ENCODE peak calls at places on chromosomes 2 and 18, in nine cellular contexts. H is activated T-cell treated with anti-CD3 and anti-CD28 coated beads, Interleukin-2, amount 50 U/mL, for 1 hour; B is amygdala; C is epithelial cell of esophagus; U is aorta; K is GM23338; T is non-pigmented ciliary epithelial cell; W is G401; N is HuH-7. L is an unnamed sample.
A peak's percentile ranks its signal among the peaks of the same experiment; 100 is the strongest.

GRCh38 chr2:86249176-86249842 is 50.1 kb downstream of the MRPL35 start:
- DNase-seq in H (no peak), B (no peak), C (peak; percentile 39), U (no peak), K (peak; percentile 38), T (peak; percentile 22), W (no peak), N (no peak), L (no peak)

GRCh38 chr2:14420851-14421250 is 211.7 kb upstream of the LRATD1 start:
- DNase-seq in H (no peak), B (no peak), C (peak; percentile 51), U (no peak), K (no peak), T (peak; percentile 18), W (no peak), N (no peak), L (no peak)

GRCh38 chr2:215028231-215028630 is 110.2 kb downstream of the ABCA12 start:
- DNase-seq in H (no peak), B (no peak), C (no peak), U (no peak), K (no peak), T (peak; percentile 26), W (no peak), N (no peak), L (no peak)

GRCh38 chr2:192196451-192197194 is 1.9 kb upstream of the TMEFF2 start:
- DNase-seq in H (no peak), B (no peak), C (no peak), U (no peak), K (peak; percentile 4), T (no peak), W (peak; percentile 85), N (no peak), L (no peak)

GRCh38 chr2:43133708-43134570 is 92.5 kb downstream of the ZFP36L2 start:
- DNase-seq in H (peak; percentile 85), B (peak; percentile 43), C (no peak), U (no peak), K (no peak), T (no peak), W (no peak), N (no peak), L (peak; percentile 66)

GRCh38 chr18:35526476-35527120 is 28.8 kb upstream of the INO80C start:
- DNase-seq in H (no peak), B (no peak), C (peak; percentile 70), U (no peak), K (peak; percentile 50), T (no peak), W (no peak), N (no peak), L (no peak)

GRCh38 chr2:191048073-191048472 is 34.1 kb upstream of the STAT1 start:
- DNase-seq in H (no peak), B (no peak), C (peak; percentile 68), U (no peak), K (no peak), T (no peak), W (no peak), N (no peak), L (no peak)

GRCh38 chr2:235267251-235267650 is 226.6 kb upstream of the AGAP1 start:
- DNase-seq in H (no peak), B (no peak), C (no peak), U (no peak), K (no peak), T (no peak), W (no peak), N (no peak), L (no peak)

GRCh38 chr2:120856421-120856862 is 120.8 kb downstream of the GLI2 start:
- DNase-seq in H (no peak), B (no peak), C (no peak), U (peak; percentile 75), K (peak; percentile 84), T (no peak), W (no peak), N (no peak), L (no peak)

GRCh38 chr2:74481961-74482800 is 617 bp downstream of the CCDC142 start:
- DNase-seq in H (no peak), B (peak; percentile 61), C (peak; percentile 39), U (peak; percentile 87), K (peak; percentile 75), T (no peak), W (no peak), N (no peak), L (peak; percentile 44)

GRCh38 chr2:104734937-104735586 is 118.9 kb upstream of the POU3F3 start:
- DNase-seq in H (no peak), B (no peak), C (no peak), U (no peak), K (no peak), T (no peak), W (no peak), N (no peak), L (no peak)

GRCh38 chr2:47070920-47071824 is 83.9 kb downstream of the STPG4 start:
- DNase-seq in H (peak; percentile 38), B (no peak), C (peak; percentile 38), U (peak; percentile 90), K (no peak), T (peak; percentile 89), W (peak; percentile 57), N (peak; percentile 36), L (no peak)

GRCh38 chr2:148021059-148021985 is at the start of gene MBD5:
- DNase-seq in H (no peak), B (peak; percentile 57), C (peak; percentile 32), U (peak; percentile 76), K (peak; percentile 69), T (no peak), W (no peak), N (peak; percentile 43), L (peak; percentile 56)

GRCh38 chr2:237118025-237118424 is 32.3 kb downstream of the COPS8 start:
- DNase-seq in H (no peak), B (no peak), C (peak; percentile 72), U (no peak), K (no peak), T (no peak), W (no peak), N (no peak), L (no peak)

GRCh38 chr18:66754335-66754734 is 150.4 kb upstream of the CDH19 start:
- DNase-seq in H (no peak), B (no peak), C (peak; percentile 27), U (no peak), K (no peak), T (no peak), W (no peak), N (no peak), L (no peak)

GRCh38 chr18:33467531-33467930 is 27.0 kb upstream of the CCDC178 start:
- DNase-seq in H (no peak), B (no peak), C (peak; percentile 37), U (no peak), K (no peak), T (no peak), W (no peak), N (no peak), L (no peak)

GRCh38 chr2:239461551-239462515 is 61.0 kb upstream of the HDAC4 start:
- DNase-seq in H (peak; percentile 7), B (no peak), C (no peak), U (no peak), K (no peak), T (no peak), W (no peak), N (no peak), L (no peak)

GRCh38 chr2:157302492-157303099 is 23.0 kb downstream of the ERMN start:
- DNase-seq in H (peak; percentile 20), B (peak; percentile 17), C (peak; percentile 51), U (no peak), K (peak; percentile 80), T (no peak), W (peak; percentile 84), N (peak; percentile 23), L (no peak)

L was measured in T-helper 17 cell.